ENCODE peak calls at places on chromosomes 11 and 22, in five cellular contexts. One of them, this sample, is unnamed.

GRCh38 chr22:30636226-30637077 is 871 bp downstream of the SLC35E4 start:
- DNase-seq in HepG2: no peak
- DNase-seq in K562: peak; percentile 3
- DNase-seq in GM12878: no peak
- DNase-seq in H1: no peak
- DNase-seq in this sample: peak; percentile 47

GRCh38 chr22:24553597-24554315 is 1.2 kb downstream of the GUCD1 start:
- DNase-seq in HepG2: peak; percentile 25
- DNase-seq in K562: no peak
- DNase-seq in GM12878: no peak
- DNase-seq in H1: no peak
- DNase-seq in this sample: no peak

GRCh38 chr22:30170126-30170525 is 76.4 kb downstream of the LIF start:
- DNase-seq in HepG2: no peak
- DNase-seq in K562: no peak
- DNase-seq in GM12878: no peak
- DNase-seq in H1: no peak
- DNase-seq in this sample: no peak

GRCh38 chr22:35661377-35661937 is 13.2 kb downstream of the APOL6 start:
- DNase-seq in HepG2: no peak
- DNase-seq in K562: no peak
- DNase-seq in GM12878: no peak
- DNase-seq in H1: no peak
- DNase-seq in this sample: no peak

GRCh38 chr22:40853961-40854360 is 2.5 kb downstream of the ST13 start:
- DNase-seq in HepG2: no peak
- DNase-seq in K562: no peak
- DNase-seq in GM12878: no peak
- DNase-seq in H1: no peak
- DNase-seq in this sample: no peak

GRCh38 chr22:26648011-26648497 is 9.3 kb upstream of the MIAT start:
- DNase-seq in HepG2: no peak
- DNase-seq in K562: no peak
- DNase-seq in GM12878: no peak
- DNase-seq in H1: peak; percentile 88
- DNase-seq in this sample: peak; percentile 89

GRCh38 chr11:111797145-111797581 is 31.0 kb upstream of the PPP2R1B start:
- DNase-seq in HepG2: no peak
- DNase-seq in K562: no peak
- DNase-seq in GM12878: peak; percentile 34
- DNase-seq in H1: no peak
- DNase-seq in this sample: no peak

GRCh38 chr11:9330387-9331384 is 16.3 kb upstream of the TMEM41B start:
- DNase-seq in HepG2: no peak
- DNase-seq in K562: no peak
- DNase-seq in GM12878: no peak
- DNase-seq in H1: no peak
- DNase-seq in this sample: no peak

GRCh38 chr11:9280655-9281301 is 15.6 kb upstream of the DENND5A start:
- DNase-seq in HepG2: no peak
- DNase-seq in K562: no peak
- DNase-seq in GM12878: peak; percentile 58
- DNase-seq in H1: no peak
- DNase-seq in this sample: no peak

GRCh38 chr11:92979176-92979575 is 9.7 kb downstream of the MTNR1B start:
- DNase-seq in HepG2: no peak
- DNase-seq in K562: no peak
- DNase-seq in GM12878: no peak
- DNase-seq in H1: no peak
- DNase-seq in this sample: no peak

GRCh38 chr11:36024716-36025115 is 80.9 kb downstream of the LDLRAD3 start:
- DNase-seq in HepG2: no peak
- DNase-seq in K562: no peak
- DNase-seq in GM12878: no peak
- DNase-seq in H1: no peak
- DNase-seq in this sample: no peak

GRCh38 chr11:111532365-111532709 is 8.2 kb upstream of the LAYN start:
- DNase-seq in HepG2: no peak
- DNase-seq in K562: no peak
- DNase-seq in GM12878: no peak
- DNase-seq in H1: no peak
- DNase-seq in this sample: no peak

GRCh38 chr11:83025267-83025704 is 46.4 kb downstream of the RAB30 start:
- DNase-seq in HepG2: peak; percentile 55
- DNase-seq in K562: no peak
- DNase-seq in GM12878: no peak
- DNase-seq in H1: no peak
- DNase-seq in this sample: peak; percentile 22

GRCh38 chr11:124676386-124676785 is 2.7 kb downstream of the SPA17 start:
- DNase-seq in HepG2: no peak
- DNase-seq in K562: no peak
- DNase-seq in GM12878: no peak
- DNase-seq in H1: no peak
- DNase-seq in this sample: no peak

GRCh38 chr11:9951714-9952275 is 287.9 kb downstream of the SWAP70 start:
- DNase-seq in HepG2: no peak
- DNase-seq in K562: no peak
- DNase-seq in GM12878: no peak
- DNase-seq in H1: no peak
- DNase-seq in this sample: no peak

GRCh38 chr11:121212696-121213567 is 79.6 kb upstream of the SC5D start:
- DNase-seq in HepG2: no peak
- DNase-seq in K562: no peak
- DNase-seq in GM12878: no peak
- DNase-seq in H1: no peak
- DNase-seq in this sample: no peak

DNA sequence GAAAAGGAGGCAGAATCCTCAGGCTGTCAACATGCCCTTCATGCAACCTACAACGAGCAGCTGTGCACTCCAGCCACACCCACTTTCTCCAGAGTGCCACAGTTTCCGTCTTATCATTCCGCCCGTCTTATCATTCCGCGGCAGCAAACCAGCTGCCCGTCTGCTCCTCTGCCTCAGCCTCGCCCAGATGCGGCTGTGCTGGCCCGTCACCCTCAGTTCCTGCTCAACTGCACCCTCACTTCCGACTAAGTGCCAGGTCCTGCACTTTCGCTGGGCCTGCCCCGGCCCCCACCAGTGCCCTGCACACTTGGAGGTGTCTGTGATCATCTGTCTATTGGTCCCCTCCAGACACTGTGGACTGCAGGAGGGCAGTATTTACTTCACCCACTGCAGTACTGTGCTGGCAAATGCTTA is 43.7 kb downstream of the MICAL3 start:
- DNase-seq in HepG2: no peak
- DNase-seq in K562: peak; percentile 90
- DNase-seq in GM12878: no peak
- DNase-seq in H1: no peak
- DNase-seq in this sample: no peak
- TF ChIP-seq CREB1 in HepG2: no peak
- TF ChIP-seq CREB1 in K562: peak; percentile 51
- TF ChIP-seq CREB1 in GM12878: no peak
- TF ChIP-seq CREB1 in H1: no peak
- TF ChIP-seq CREB1 in this sample: no peak

GRCh38 chr11:102427068-102427467 is 25.5 kb downstream of the TMEM123 start:
- DNase-seq in HepG2: no peak
- DNase-seq in K562: no peak
- DNase-seq in GM12878: no peak
- DNase-seq in H1: no peak
- DNase-seq in this sample: no peak
- H4K20me1 ChIP-seq in HepG2: peaks cover 96% of the 10 kb centered on the region
- H4K20me1 ChIP-seq in K562: no peaks in the 10 kb centered on the region
- H4K20me1 ChIP-seq in GM12878: no peaks in the 10 kb centered on the region
- H4K20me1 ChIP-seq in H1: no peaks in the 10 kb centered on the region
- H4K20me1 ChIP-seq in this sample: peaks cover 9% of the 10 kb centered on the region

GRCh38 chr11:61966673-61967176 is 709 bp downstream of the FTH1 start:
- DNase-seq in HepG2: no peak
- DNase-seq in K562: peak; percentile 69
- DNase-seq in GM12878: no peak
- DNase-seq in H1: no peak
- DNase-seq in this sample: peak; percentile 30
- TF ChIP-seq CREB1 in HepG2: no peak
- TF ChIP-seq CREB1 in K562: no peak
- TF ChIP-seq CREB1 in GM12878: no peak
- TF ChIP-seq CREB1 in H1: no peak
- TF ChIP-seq CREB1 in this sample: no peak

DNA sequence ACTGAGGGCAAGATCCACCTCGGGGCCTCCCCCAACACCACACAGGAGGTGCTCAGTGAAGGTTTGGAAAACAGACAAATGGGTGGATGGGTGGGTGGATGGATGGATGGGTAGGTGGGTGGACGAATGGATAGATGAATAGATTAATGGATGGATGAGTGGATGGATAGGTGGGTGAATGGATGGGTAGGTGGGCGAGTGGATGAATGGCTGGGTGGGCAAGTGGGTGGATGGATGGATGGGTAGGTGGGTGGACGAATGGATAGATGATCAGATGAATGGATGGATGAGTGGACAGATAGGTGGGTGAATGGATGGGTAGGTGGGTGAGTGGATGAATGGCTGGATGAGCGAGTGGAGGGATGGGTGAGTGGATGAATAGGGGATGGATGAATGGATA is 863 bp upstream of the PRR33 start:
- DNase-seq in HepG2: no peak
- DNase-seq in K562: no peak
- DNase-seq in GM12878: no peak
- DNase-seq in H1: no peak
- DNase-seq in this sample: no peak
- H4K20me1 ChIP-seq in HepG2: no peaks in the 10 kb centered on the region
- H4K20me1 ChIP-seq in K562: no peaks in the 10 kb centered on the region
- H4K20me1 ChIP-seq in GM12878: no peaks in the 10 kb centered on the region
- H4K20me1 ChIP-seq in H1: no peaks in the 10 kb centered on the region
- H4K20me1 ChIP-seq in this sample: no peaks in the 10 kb centered on the region

DNA sequence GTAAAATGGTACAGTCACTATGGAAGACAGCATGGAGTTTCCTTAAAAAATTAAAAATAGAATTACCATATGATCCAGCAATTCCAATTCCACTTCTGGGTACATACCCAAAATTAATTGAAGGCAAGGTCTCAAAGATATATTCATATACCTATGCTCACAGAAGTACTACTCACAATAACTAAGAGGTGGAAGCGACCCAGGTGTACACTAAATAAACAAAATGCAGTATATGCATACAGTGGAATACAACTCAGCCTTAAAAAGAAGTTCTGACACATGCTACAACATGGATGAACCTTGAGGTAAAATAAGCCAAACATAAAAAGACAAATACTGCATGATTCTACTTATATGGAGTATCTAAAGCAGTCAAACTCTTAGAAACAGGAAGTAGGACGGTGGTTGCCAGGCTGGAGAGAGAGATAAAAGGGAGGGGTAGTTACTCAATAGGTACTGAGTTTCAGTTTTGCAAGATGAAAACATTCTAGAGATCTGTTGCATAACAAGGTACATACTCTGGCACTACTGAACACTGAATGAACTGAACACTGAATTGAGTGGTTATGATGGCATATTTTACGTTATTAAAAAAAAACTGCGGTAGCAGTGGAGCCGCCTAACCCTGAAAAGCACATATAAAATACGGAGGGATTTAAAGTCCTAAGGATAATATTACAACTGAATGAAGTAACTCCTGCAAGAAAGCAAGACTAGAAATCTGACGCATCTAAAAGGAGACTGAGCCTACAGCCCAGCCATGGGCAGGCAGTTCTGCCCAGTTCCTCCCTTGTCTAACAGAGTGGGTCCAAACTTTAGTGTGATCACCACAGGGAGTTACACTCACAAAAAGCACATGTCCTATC is 12.8 kb downstream of the DGCR2 start:
- DNase-seq in HepG2: peak; percentile 79
- DNase-seq in K562: no peak
- DNase-seq in GM12878: peak; percentile 55
- DNase-seq in H1: no peak
- DNase-seq in this sample: no peak
- TF ChIP-seq CREB1 in HepG2: no peak
- TF ChIP-seq CREB1 in K562: no peak
- TF ChIP-seq CREB1 in GM12878: no peak
- TF ChIP-seq CREB1 in H1: no peak
- TF ChIP-seq CREB1 in this sample: no peak

GRCh38 chr11:47469411-47470179 is 20.7 kb upstream of the RAPSN start:
- DNase-seq in HepG2: no peak
- DNase-seq in K562: no peak
- DNase-seq in GM12878: no peak
- DNase-seq in H1: no peak
- DNase-seq in this sample: no peak
- H4K20me1 ChIP-seq in HepG2: no peaks in the 10 kb centered on the region
- H4K20me1 ChIP-seq in K562: peaks cover 18% of the 10 kb centered on the region
- H4K20me1 ChIP-seq in GM12878: no peaks in the 10 kb centered on the region
- H4K20me1 ChIP-seq in H1: peaks cover 2% of the 10 kb centered on the region
- H4K20me1 ChIP-seq in this sample: peaks cover 49% of the 10 kb centered on the region